ENCODE peak calls at places on chromosome 15, in six cellular contexts. T, N, S, D, Q and V are unnamed samples.

GRCh38 chr15:74540135-74540760 is 772 bp upstream of the ARID3B start:
- DNase-seq in T (no peak), S (no peak), D (no peak), N (peak), Q (no peak), V (no peak)

GRCh38 chr15:39394534-39394933 is 186.3 kb upstream of the THBS1 start:
- DNase-seq in T (no peak), N (no peak), D (peak), S (no peak), Q (no peak), V (peak)

GRCh38 chr15:59168536-59168935 is 38.1 kb upstream of the LDHAL6B start:
- DNase-seq in D (no peak), T (no peak), S (no peak), Q (no peak), N (no peak), V (no peak)

GRCh38 chr15:70112018-70112395 is 14.3 kb upstream of the TLE3 start:
- DNase-seq in S (no peak), T (no peak), Q (no peak), D (no peak), N (no peak), V (no peak)

GRCh38 chr15:36827824-36828223 is 248.4 kb downstream of the CDIN1 start:
- DNase-seq in Q (no peak), T (no peak), S (no peak), N (no peak), D (no peak), V (no peak)

GRCh38 chr15:98126326-98127090 is 166.0 kb downstream of the ARRDC4 start:
- DNase-seq in D (peak), T (no peak), S (no peak), N (no peak), Q (no peak), V (no peak)

GRCh38 chr15:48029656-48030055 is 91.1 kb upstream of the SLC24A5 start:
- DNase-seq in Q (no peak), D (no peak), N (no peak), T (peak), S (no peak), V (no peak)

GRCh38 chr15:91866371-91866905 is 12.9 kb downstream of the SLCO3A1 start:
- DNase-seq in Q (no peak), S (no peak), N (no peak), D (no peak), T (no peak), V (peak)

GRCh38 chr15:33706173-33706572 is 262.1 kb upstream of the CHRM5 start:
- DNase-seq in S (no peak), N (no peak), D (no peak), T (no peak), Q (no peak), V (no peak)

GRCh38 chr15:26550880-26551279 is 222.0 kb downstream of the GABRB3 start:
- DNase-seq in D (no peak), Q (no peak), T (no peak), N (no peak), S (no peak), V (no peak)

GRCh38 chr15:33091983-33092688 is 102.4 kb downstream of the FMN1 start:
- DNase-seq in T (no peak), Q (no peak), S (no peak), D (no peak), N (no peak), V (no peak)

GRCh38 chr15:44812029-44812517 is 75.7 kb downstream of the TRIM69 start:
- DNase-seq in D (peak), S (peak), T (peak), Q (no peak), N (no peak), V (no peak)

GRCh38 chr15:71131601-71132357 is 16.5 kb downstream of the THSD4 start:
- DNase-seq in N (no peak), S (no peak), T (no peak), D (no peak), Q (no peak), V (peak)

GRCh38 chr15:61049934-61050333 is 179.2 kb downstream of the RORA start:
- DNase-seq in D (peak), N (no peak), S (no peak), T (no peak), Q (no peak), V (peak)

GRCh38 chr15:48507416-48508065 is 138.0 kb downstream of the FBN1 start:
- DNase-seq in D (peak), T (peak), S (no peak), Q (peak), N (no peak), V (peak)

GRCh38 chr15:68326711-68327412 is 49.3 kb downstream of the FEM1B start:
- DNase-seq in T (no peak), Q (no peak), S (no peak), D (no peak), N (no peak), V (no peak)

GRCh38 chr15:58147151-58147550 is 9.0 kb downstream of the AQP9 start:
- DNase-seq in S (no peak), T (no peak), D (no peak), N (peak), Q (no peak), V (no peak)

GRCh38 chr15:24777307-24777706 is 101.7 kb downstream of the NPAP1 start:
- DNase-seq in N (no peak), T (no peak), S (no peak), D (no peak), Q (no peak), V (no peak)

GRCh38 chr15:67117356-67117755 is 52.0 kb downstream of the SMAD3 start:
- DNase-seq in S (no peak), Q (no peak), T (no peak), D (no peak), N (no peak), V (no peak)